ENCODE peak calls at places on chromosomes 16 and 17, in nine cellular contexts. T is breast epithelium, G is body of pancreas, M is A549, F is prostate gland, J is HCT116, P is IMR-90, Q is right lobe of liver, N is ovary. D is an unnamed sample.

GRCh38 chr17:83025636-83026280 is 53.7 kb upstream of the METRNL start:
- DNase-seq in T (no peak), G (no peak), M (no peak), F (no peak), J (no peak), P (no peak), Q (no peak), N (no peak), D (no peak)

GRCh38 chr17:72884066-72884465 is 208.4 kb downstream of the SLC39A11 start:
- DNase-seq in T (no peak), G (no peak), M (no peak), F (no peak), J (no peak), P (no peak), Q (no peak), N (no peak), D (no peak)

GRCh38 chr16:15498427-15499175 is 64.2 kb downstream of the BMERB1 start:
- DNase-seq in T (no peak), G (no peak), M (no peak), F (no peak), J (no peak), P (peak; percentile 71), Q (no peak), N (no peak), D (no peak)

GRCh38 chr17:38460716-38461650 is 32.7 kb downstream of the ARHGAP23 start:
- DNase-seq in T (no peak), G (no peak), M (no peak), F (no peak), J (no peak), P (no peak), Q (no peak), N (no peak), D (no peak)

GRCh38 chr17:45784583-45785372 is 658 bp downstream of the CRHR1 start:
- DNase-seq in T (no peak), G (peak; percentile 25), M (no peak), F (peak; percentile 17), J (no peak), P (no peak), Q (no peak), N (no peak), D (peak; percentile 39)

GRCh38 chr17:353213-353837 is 718 bp upstream of the RPH3AL start:
- DNase-seq in T (no peak), G (no peak), M (peak; percentile 40), F (no peak), J (no peak), P (no peak), Q (peak; percentile 42), N (no peak), D (peak; percentile 24)

GRCh38 chr16:56929639-56930038 is 2.3 kb upstream of the HERPUD1 start:
- DNase-seq in T (no peak), G (no peak), M (no peak), F (no peak), J (no peak), P (no peak), Q (no peak), N (no peak), D (no peak)

GRCh38 chr16:56672761-56673536 is 3.3 kb downstream of the MT1H start:
- DNase-seq in T (no peak), G (no peak), M (no peak), F (no peak), J (no peak), P (peak; percentile 56), Q (no peak), N (no peak), D (no peak)

GRCh38 chr17:71828182-71828596 is 292.6 kb upstream of the SOX9 start:
- DNase-seq in T (no peak), G (no peak), M (no peak), F (no peak), J (no peak), P (peak; percentile 2), Q (no peak), N (no peak), D (no peak)

GRCh38 chr16:86035906-86036305 is 136.9 kb downstream of the IRF8 start:
- DNase-seq in T (no peak), G (no peak), M (no peak), F (no peak), J (no peak), P (no peak), Q (no peak), N (no peak), D (no peak)

GRCh38 chr16:75175074-75175473 is 26.8 kb downstream of the ZFP1 start:
- DNase-seq in T (no peak), G (no peak), M (no peak), F (no peak), J (no peak), P (no peak), Q (no peak), N (no peak), D (no peak)

GRCh38 chr17:67376509-67376891 is 581 bp upstream of the PITPNC1 start:
- DNase-seq in T (no peak), G (peak; percentile 40), M (no peak), F (peak; percentile 24), J (no peak), P (peak; percentile 59), Q (no peak), N (peak; percentile 31), D (peak; percentile 10)

GRCh38 chr16:57786632-57787518 is 15.4 kb downstream of the KIFC3 start:
- DNase-seq in T (no peak), G (no peak), M (no peak), F (no peak), J (no peak), P (peak; percentile 52), Q (no peak), N (peak; percentile 70), D (peak; percentile 91)

GRCh38 chr17:36937961-36938565 is 788 bp downstream of the LHX1 start:
- DNase-seq in T (no peak), G (no peak), M (no peak), F (no peak), J (no peak), P (peak; percentile 25), Q (peak; percentile 76), N (no peak), D (peak; percentile 41)

GRCh38 chr16:50576403-50577113 is 28.4 kb downstream of the NKD1 start:
- DNase-seq in T (no peak), G (no peak), M (no peak), F (no peak), J (no peak), P (no peak), Q (no peak), N (no peak), D (no peak)

GRCh38 chr16:50578147-50578546 is 30.0 kb downstream of the NKD1 start:
- DNase-seq in T (no peak), G (no peak), M (no peak), F (no peak), J (no peak), P (no peak), Q (no peak), N (no peak), D (no peak)

GRCh38 chr16:50581830-50582229 is 33.6 kb downstream of the NKD1 start:
- DNase-seq in T (no peak), G (no peak), M (no peak), F (no peak), J (no peak), P (no peak), Q (no peak), N (no peak), D (no peak)

GRCh38 chr16:50583211-50583610 is 35.0 kb downstream of the NKD1 start:
- DNase-seq in T (no peak), G (no peak), M (no peak), F (no peak), J (no peak), P (no peak), Q (no peak), N (no peak), D (no peak)

DNA sequence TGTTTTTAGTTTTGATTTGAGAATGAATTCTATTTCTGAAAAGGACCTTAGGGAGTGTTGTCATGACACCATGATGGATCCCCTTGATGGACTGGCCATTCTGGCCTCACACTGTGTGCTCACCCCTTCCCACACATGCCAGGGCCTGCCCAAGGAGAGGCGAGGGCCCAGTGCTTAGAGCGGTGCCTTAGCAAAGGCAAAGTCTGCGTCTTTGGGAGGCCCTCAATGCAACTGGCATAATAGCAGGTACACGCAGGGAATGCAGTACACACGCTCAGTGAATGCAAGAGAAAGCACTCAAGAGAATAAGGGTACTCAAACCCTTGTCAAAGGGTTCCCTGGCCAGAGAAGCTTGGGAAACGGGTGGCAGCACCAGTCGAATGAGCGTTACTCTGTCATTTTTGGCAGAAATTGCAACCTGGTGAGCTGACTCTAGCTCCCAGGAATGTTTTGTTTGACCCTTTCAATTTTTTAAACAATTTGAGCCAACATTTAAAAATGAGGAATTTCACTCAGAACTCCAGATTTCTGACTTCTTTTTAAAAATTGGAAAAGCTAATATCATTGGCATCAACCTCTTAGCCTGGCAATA is 32.1 kb downstream of the NKD1 start:
- DNase-seq in T (no peak), G (no peak), M (no peak), F (no peak), J (no peak), P (no peak), Q (no peak), N (no peak), D (peak; percentile 16)
- TF ChIP-seq POLR2A in T (no peak), G (no peak), M (no peak), F (no peak), J (no peak), P (no peak), Q (no peak), N (no peak), D (no peak)

GRCh38 chr16:67415872-67416793 is at the start of gene ZDHHC1:
- DNase-seq in T (peak; percentile 51), G (peak; percentile 70), M (peak; percentile 78), F (peak; percentile 67), J (no peak), P (peak; percentile 61), Q (peak; percentile 76), N (peak; percentile 75), D (peak; percentile 73)
- TF ChIP-seq POLR2A in T (peak; percentile 44), G (peak; percentile 59), M (peak; percentile 49), F (peak; percentile 61), J (peak; percentile 21), P (no peak), Q (no peak), N (peak; percentile 42), D (no peak)

GRCh38 chr17:20706752-20707372 is 127.3 kb downstream of the CDRT15L2 start:
- DNase-seq in T (no peak), G (no peak), M (no peak), F (peak; percentile 40), J (no peak), P (no peak), Q (no peak), N (no peak), D (no peak)
- TF ChIP-seq POLR2A in T (no peak), G (no peak), M (no peak), F (no peak), J (no peak), P (no peak), Q (no peak), N (no peak), D (no peak)

DNA sequence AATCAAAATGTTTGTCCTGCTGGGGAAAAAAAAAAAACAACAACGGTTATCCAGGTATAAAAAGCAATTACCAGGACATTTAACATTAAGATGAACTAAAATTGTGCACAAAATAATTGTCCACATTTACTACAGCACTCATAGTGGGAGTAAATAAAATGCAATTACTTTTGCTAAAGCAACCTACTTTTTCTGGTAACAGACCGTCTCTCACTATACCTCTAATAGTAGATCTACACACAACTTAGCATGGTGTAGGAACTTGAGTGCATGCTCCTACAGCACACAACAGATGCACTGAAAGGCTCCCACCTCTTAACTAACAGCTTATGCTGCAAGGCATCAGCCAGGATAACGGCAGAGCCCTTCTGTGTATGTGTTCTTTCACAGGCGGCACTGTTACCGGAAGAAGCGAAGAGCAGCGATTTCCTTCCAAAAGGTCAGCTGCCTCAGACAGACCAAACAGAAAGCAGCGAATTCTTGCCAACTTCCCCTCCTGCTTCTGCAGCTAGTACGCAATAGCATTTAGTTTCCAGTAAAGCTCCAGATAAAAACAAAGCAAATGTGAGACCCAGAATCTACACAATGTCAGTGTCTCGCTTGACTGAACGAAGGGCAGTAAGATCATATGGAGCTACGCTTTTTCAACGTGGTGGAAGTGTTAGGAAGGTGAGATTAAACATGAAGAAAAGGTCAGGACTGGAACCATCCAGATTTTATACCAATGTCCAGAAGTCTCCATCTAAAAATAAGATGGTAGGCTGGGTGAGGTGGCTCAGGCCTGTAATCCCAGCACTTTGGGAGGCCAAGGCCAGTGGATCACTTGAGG is 27.6 kb downstream of the STAT5B start:
- DNase-seq in T (peak; percentile 79), G (peak; percentile 96), M (no peak), F (peak; percentile 72), J (no peak), P (peak; percentile 93), Q (peak; percentile 82), N (peak; percentile 91), D (peak; percentile 78)
- TF ChIP-seq POLR2A in T (no peak), G (peak; percentile 58), M (no peak), F (no peak), J (no peak), P (no peak), Q (peak; percentile 84), N (peak; percentile 51), D (peak; percentile 74)